ENCODE peak calls at places on chromosomes 13 and 19, in five cellular contexts. One of them, this sample, is unnamed.

GRCh38 chr19:3042545-3043267 is 13.6 kb upstream of the TLE2 start:
- DNase-seq in HepG2: no peak
- DNase-seq in endothelial cell of umbilical vein: no peak
- DNase-seq in K562: no peak
- DNase-seq in A549: no peak
- DNase-seq in this sample: no peak

GRCh38 chr13:37453246-37453645 is 145.3 kb downstream of the POSTN start:
- DNase-seq in endothelial cell of umbilical vein: no peak
- DNase-seq in A549: no peak
- DNase-seq in K562: no peak
- DNase-seq in HepG2: no peak
- DNase-seq in this sample: no peak

GRCh38 chr13:97640236-97640635 is 206.3 kb downstream of the RAP2A start:
- DNase-seq in K562: no peak
- DNase-seq in HepG2: no peak
- DNase-seq in A549: no peak
- DNase-seq in endothelial cell of umbilical vein: no peak
- DNase-seq in this sample: no peak

GRCh38 chr13:105918842-105919741 is 616.4 kb downstream of the EFNB2 start:
- DNase-seq in endothelial cell of umbilical vein: peak
- DNase-seq in K562: no peak
- DNase-seq in HepG2: peak
- DNase-seq in A549: peak
- DNase-seq in this sample: no peak

GRCh38 chr19:16160943-16161560 is 12.3 kb downstream of the CIB3 start:
- DNase-seq in K562: peak
- DNase-seq in A549: peak
- DNase-seq in HepG2: peak
- DNase-seq in endothelial cell of umbilical vein: peak
- DNase-seq in this sample: no peak

GRCh38 chr13:40389081-40389641 is 277.3 kb downstream of the FOXO1 start:
- DNase-seq in HepG2: no peak
- DNase-seq in endothelial cell of umbilical vein: no peak
- DNase-seq in A549: no peak
- DNase-seq in K562: no peak
- DNase-seq in this sample: no peak

GRCh38 chr19:16026131-16026530 is 50.2 kb upstream of the TPM4 start:
- DNase-seq in A549: no peak
- DNase-seq in endothelial cell of umbilical vein: no peak
- DNase-seq in HepG2: no peak
- DNase-seq in K562: no peak
- DNase-seq in this sample: no peak

GRCh38 chr19:38079926-38080380 is 144.1 kb downstream of the DPF1 start:
- DNase-seq in K562: no peak
- DNase-seq in endothelial cell of umbilical vein: peak
- DNase-seq in A549: peak
- DNase-seq in HepG2: peak
- DNase-seq in this sample: no peak

GRCh38 chr19:15780595-15781418 is 6.7 kb upstream of the OR10H5 start:
- DNase-seq in A549: peak
- DNase-seq in HepG2: no peak
- DNase-seq in K562: no peak
- DNase-seq in endothelial cell of umbilical vein: no peak
- DNase-seq in this sample: no peak

GRCh38 chr19:50875795-50876422 is 2.7 kb downstream of the KLK2 start:
- DNase-seq in A549: no peak
- DNase-seq in HepG2: no peak
- DNase-seq in K562: no peak
- DNase-seq in endothelial cell of umbilical vein: no peak
- DNase-seq in this sample: no peak

GRCh38 chr19:14674764-14675163 is at the start of gene ADGRE3:
- DNase-seq in endothelial cell of umbilical vein: no peak
- DNase-seq in A549: no peak
- DNase-seq in K562: no peak
- DNase-seq in HepG2: no peak
- DNase-seq in this sample: no peak

GRCh38 chr13:20860844-20861243 is 41.7 kb downstream of the XPO4 start:
- DNase-seq in A549: no peak
- DNase-seq in endothelial cell of umbilical vein: no peak
- DNase-seq in HepG2: no peak
- DNase-seq in K562: no peak
- DNase-seq in this sample: no peak

GRCh38 chr13:90902255-90902654 is 445.2 kb upstream of the MIR17HG start:
- DNase-seq in A549: no peak
- DNase-seq in K562: no peak
- DNase-seq in endothelial cell of umbilical vein: no peak
- DNase-seq in HepG2: no peak
- DNase-seq in this sample: no peak

GRCh38 chr13:109782066-109782822 is 4.1 kb downstream of the IRS2 start:
- DNase-seq in A549: no peak
- DNase-seq in endothelial cell of umbilical vein: no peak
- DNase-seq in K562: no peak
- DNase-seq in HepG2: no peak
- DNase-seq in this sample: no peak

GRCh38 chr13:109400192-109400591 is 386.2 kb downstream of the IRS2 start:
- DNase-seq in K562: no peak
- DNase-seq in endothelial cell of umbilical vein: no peak
- DNase-seq in A549: no peak
- DNase-seq in HepG2: no peak
- DNase-seq in this sample: no peak

GRCh38 chr19:23762884-23763711 is 4.4 kb upstream of the ZNF681 start:
- DNase-seq in HepG2: no peak
- DNase-seq in K562: peak
- DNase-seq in endothelial cell of umbilical vein: no peak
- DNase-seq in A549: no peak
- DNase-seq in this sample: peak

GRCh38 chr13:105920375-105920774 is 615.1 kb downstream of the EFNB2 start:
- DNase-seq in endothelial cell of umbilical vein: peak
- DNase-seq in K562: no peak
- DNase-seq in A549: peak
- DNase-seq in HepG2: no peak
- DNase-seq in this sample: no peak

GRCh38 chr13:80235131-80235530 is 105.8 kb downstream of the SPRY2 start:
- DNase-seq in endothelial cell of umbilical vein: peak
- DNase-seq in A549: peak
- DNase-seq in HepG2: no peak
- DNase-seq in K562: no peak
- DNase-seq in this sample: no peak

GRCh38 chr13:41500501-41500900 is 43.2 kb downstream of the RGCC start:
- DNase-seq in HepG2: no peak
- DNase-seq in K562: no peak
- DNase-seq in A549: no peak
- DNase-seq in endothelial cell of umbilical vein: no peak
- DNase-seq in this sample: no peak

GRCh38 chr13:40408602-40409001 is 257.8 kb downstream of the FOXO1 start:
- DNase-seq in K562: no peak
- DNase-seq in endothelial cell of umbilical vein: peak
- DNase-seq in A549: no peak
- DNase-seq in HepG2: no peak
- DNase-seq in this sample: no peak

GRCh38 chr13:108777421-108778420 is 148.3 kb downstream of the MYO16 start:
- DNase-seq in A549: peak
- DNase-seq in K562: no peak
- DNase-seq in endothelial cell of umbilical vein: no peak
- DNase-seq in HepG2: peak
- DNase-seq in this sample: peak

GRCh38 chr19:27792576-27793127 is 1420.3 kb downstream of the UQCRFS1 start:
- DNase-seq in HepG2: no peak
- DNase-seq in A549: no peak
- DNase-seq in K562: no peak
- DNase-seq in endothelial cell of umbilical vein: peak
- DNase-seq in this sample: no peak
- H3K27ac ChIP-seq in HepG2: peak
- H3K27ac ChIP-seq in A549: peak
- H3K27ac ChIP-seq in K562: peak
- H3K27ac ChIP-seq in endothelial cell of umbilical vein: no peak
- H3K27ac ChIP-seq in this sample: no peak

GRCh38 chr19:862529-863304 is 3.3 kb downstream of the CFD start:
- DNase-seq in A549: peak
- DNase-seq in endothelial cell of umbilical vein: peak
- DNase-seq in K562: peak
- DNase-seq in HepG2: no peak
- DNase-seq in this sample: peak
- TF ChIP-seq JUN in A549: no peak
- TF ChIP-seq JUN in endothelial cell of umbilical vein: no peak
- TF ChIP-seq JUN in K562: no peak
- TF ChIP-seq JUN in HepG2: no peak
- TF ChIP-seq JUN in this sample: no peak

GRCh38 chr13:73981595-73981994 is 152.6 kb downstream of the KLF12 start:
- DNase-seq in endothelial cell of umbilical vein: no peak
- DNase-seq in HepG2: no peak
- DNase-seq in K562: no peak
- DNase-seq in A549: no peak
- DNase-seq in this sample: no peak

GRCh38 chr13:73984201-73984600 is 150.0 kb downstream of the KLF12 start:
- DNase-seq in K562: no peak
- DNase-seq in endothelial cell of umbilical vein: no peak
- DNase-seq in HepG2: no peak
- DNase-seq in A549: no peak
- DNase-seq in this sample: no peak

GRCh38 chr13:73985789-73986188 is 148.4 kb downstream of the KLF12 start:
- DNase-seq in K562: no peak
- DNase-seq in A549: no peak
- DNase-seq in HepG2: no peak
- DNase-seq in endothelial cell of umbilical vein: peak
- DNase-seq in this sample: no peak

GRCh38 chr13:73984949-73985691 is 149.1 kb downstream of the KLF12 start:
- DNase-seq in HepG2: no peak
- DNase-seq in K562: no peak
- DNase-seq in A549: no peak
- DNase-seq in endothelial cell of umbilical vein: no peak
- DNase-seq in this sample: no peak

GRCh38 chr13:73983109-73983508 is 151.1 kb downstream of the KLF12 start:
- DNase-seq in A549: no peak
- DNase-seq in endothelial cell of umbilical vein: no peak
- DNase-seq in K562: no peak
- DNase-seq in HepG2: no peak
- DNase-seq in this sample: no peak
- H3K27ac ChIP-seq in A549: no peak
- H3K27ac ChIP-seq in endothelial cell of umbilical vein: no peak
- H3K27ac ChIP-seq in K562: no peak
- H3K27ac ChIP-seq in HepG2: no peak
- H3K27ac ChIP-seq in this sample: no peak

GRCh38 chr19:9945319-9945966 is 9.1 kb upstream of the OLFM2 start:
- DNase-seq in endothelial cell of umbilical vein: peak
- DNase-seq in K562: peak
- DNase-seq in A549: peak
- DNase-seq in HepG2: peak
- DNase-seq in this sample: no peak
- TF ChIP-seq JUN in endothelial cell of umbilical vein: no peak
- TF ChIP-seq JUN in K562: peak
- TF ChIP-seq JUN in A549: no peak
- TF ChIP-seq JUN in HepG2: no peak
- TF ChIP-seq JUN in this sample: no peak

DNA sequence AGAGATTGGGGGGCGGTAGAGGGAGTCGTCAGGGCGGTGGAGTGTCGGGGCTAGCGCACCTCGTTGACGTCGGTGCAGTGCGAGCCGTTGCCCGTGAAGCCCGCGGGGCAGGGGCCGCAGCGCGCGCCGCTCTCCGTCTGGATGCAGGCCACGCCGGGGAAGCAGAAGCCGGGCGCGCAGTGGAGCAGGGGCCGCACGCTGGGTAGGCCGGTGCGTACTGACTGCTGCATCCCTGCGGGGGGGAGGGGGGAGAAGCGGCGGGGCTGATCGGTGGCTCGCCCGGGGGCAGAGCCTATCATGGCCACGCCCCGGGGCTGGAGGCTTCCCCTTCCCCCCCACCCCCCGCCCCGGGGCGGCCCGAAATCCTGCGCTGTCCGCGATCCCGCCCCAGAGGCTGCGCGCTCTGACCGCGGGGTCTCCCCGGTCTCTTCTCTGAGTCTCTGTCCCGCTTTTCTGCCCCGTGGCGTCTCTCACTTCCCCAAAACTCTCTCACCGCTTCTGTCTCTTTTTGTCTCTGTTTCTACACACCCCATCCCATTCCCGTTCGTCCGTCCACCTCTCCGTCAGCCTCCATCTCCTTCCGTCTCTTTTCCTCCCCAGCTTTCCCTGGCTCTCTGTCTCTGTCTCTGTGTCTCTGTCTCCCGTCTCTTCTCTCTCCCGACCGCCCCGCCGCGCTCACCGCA is 1.1 kb downstream of the COMP start:
- DNase-seq in K562: peak
- DNase-seq in endothelial cell of umbilical vein: no peak
- DNase-seq in HepG2: no peak
- DNase-seq in A549: no peak
- DNase-seq in this sample: peak
- H3K27ac ChIP-seq in K562: no peak
- H3K27ac ChIP-seq in endothelial cell of umbilical vein: no peak
- H3K27ac ChIP-seq in HepG2: no peak
- H3K27ac ChIP-seq in A549: no peak
- H3K27ac ChIP-seq in this sample: no peak

DNA sequence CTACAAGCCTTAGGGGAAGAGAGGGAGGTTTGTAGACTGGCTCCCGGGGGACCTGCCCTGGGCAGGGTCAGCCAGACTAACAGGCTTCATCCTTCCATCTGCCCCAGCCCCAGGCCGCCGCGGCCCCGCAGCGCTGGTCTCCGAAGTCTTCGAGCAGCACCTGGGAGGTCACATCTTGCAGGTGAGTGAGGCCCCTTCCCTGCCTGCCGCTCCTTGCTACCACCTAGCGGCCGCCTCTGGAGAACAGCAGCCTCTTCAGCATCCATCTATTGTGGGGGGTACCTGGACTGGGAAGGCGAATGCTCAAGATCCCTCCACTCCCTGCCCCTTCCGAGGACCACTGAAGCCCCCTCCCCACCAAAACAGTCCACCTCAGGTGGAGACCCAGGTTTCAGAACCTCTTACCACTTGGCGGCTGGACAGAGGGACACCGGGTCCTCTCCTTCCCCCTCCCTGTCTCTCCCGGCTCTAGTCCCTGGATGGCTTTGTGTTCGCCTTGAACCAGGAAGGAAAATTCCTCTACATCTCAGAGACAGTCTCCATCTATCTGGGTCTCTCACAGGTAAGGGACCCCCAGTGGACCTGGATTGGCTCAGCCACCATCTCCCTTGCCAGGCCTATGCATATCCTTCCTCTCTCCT is 12.7 kb downstream of the NPAS1 start:
- DNase-seq in A549: peak
- DNase-seq in K562: peak
- DNase-seq in endothelial cell of umbilical vein: peak
- DNase-seq in HepG2: no peak
- DNase-seq in this sample: no peak
- TF ChIP-seq JUN in A549: no peak
- TF ChIP-seq JUN in K562: no peak
- TF ChIP-seq JUN in endothelial cell of umbilical vein: no peak
- TF ChIP-seq JUN in HepG2: no peak
- TF ChIP-seq JUN in this sample: no peak

DNA sequence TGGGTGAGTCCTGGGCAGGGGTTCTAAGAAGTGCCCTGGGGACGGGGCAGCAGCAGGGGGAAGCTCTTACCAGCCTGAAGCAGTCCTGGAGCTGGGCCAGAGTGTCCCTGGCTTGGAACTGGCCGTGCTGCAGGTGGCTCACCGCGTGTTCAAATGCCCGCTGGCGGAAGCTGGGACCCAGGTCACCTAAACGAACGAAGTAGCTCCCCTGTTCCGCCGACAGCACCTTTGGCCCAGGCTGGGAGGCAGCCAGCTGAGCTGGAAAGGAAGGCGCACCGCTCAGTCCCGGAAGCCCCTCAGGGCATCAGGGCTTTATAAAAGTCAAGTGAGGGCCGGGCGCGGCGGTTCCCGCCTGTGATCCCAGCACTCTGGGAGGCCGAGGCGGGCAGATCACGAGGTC is 9.6 kb downstream of the PLIN4 start:
- DNase-seq in K562: no peak
- DNase-seq in endothelial cell of umbilical vein: no peak
- DNase-seq in HepG2: no peak
- DNase-seq in A549: no peak
- DNase-seq in this sample: no peak
- H3K27ac ChIP-seq in K562: no peak
- H3K27ac ChIP-seq in endothelial cell of umbilical vein: no peak
- H3K27ac ChIP-seq in HepG2: no peak
- H3K27ac ChIP-seq in A549: no peak
- H3K27ac ChIP-seq in this sample: no peak